ENCODE peak calls at places on chromosomes 1 and 21, in seven cellular contexts. I, H, S, C, E, W and O are unnamed samples. For H3K9me3, the result is how much of the 10 kb centered on the place peaks cover.

GRCh38 chr1:39149509-39149908 is 55.0 kb upstream of the MACF1 start:
- DNase-seq in W (no peak), C (no peak), H (no peak), E (no peak), I (no peak), S (no peak), O (no peak)

GRCh38 chr1:42806171-42806570 is 10.8 kb upstream of the ERMAP start:
- DNase-seq in I (no peak), E (no peak), H (no peak), C (peak), S (no peak), W (no peak), O (no peak)

GRCh38 chr1:27522860-27523665 is 33.1 kb upstream of the WASF2 start:
- DNase-seq in I (no peak), C (no peak), W (peak), H (peak), S (peak), E (no peak), O (no peak)

GRCh38 chr1:183685112-183685713 is 32.1 kb upstream of the APOBEC4 start:
- DNase-seq in C (peak), S (peak), H (no peak), E (no peak), I (no peak), W (no peak), O (peak)

GRCh38 chr1:147204080-147204479 is 21.1 kb downstream of the FMO5 start:
- DNase-seq in E (no peak), H (no peak), S (no peak), W (no peak), I (no peak), C (no peak), O (no peak)

GRCh38 chr1:8424539-8425116 is 106.7 kb downstream of the SLC45A1 start:
- DNase-seq in C (no peak), W (peak), I (peak), H (peak), E (no peak), S (peak), O (peak)

GRCh38 chr1:101043776-101044175 is 18.2 kb upstream of the DPH5 start:
- DNase-seq in H (no peak), C (peak), I (no peak), S (peak), W (no peak), E (no peak), O (no peak)

GRCh38 chr1:36885537-36886441 is 148.5 kb downstream of the GRIK3 start:
- DNase-seq in C (no peak), H (no peak), E (no peak), S (no peak), I (no peak), W (no peak), O (no peak)

GRCh38 chr1:177305040-177306018 is 134.6 kb downstream of the BRINP2 start:
- DNase-seq in E (no peak), C (no peak), I (no peak), H (no peak), W (no peak), S (no peak), O (no peak)

GRCh38 chr1:174217248-174217647 is 57.9 kb downstream of the RABGAP1L start:
- DNase-seq in S (no peak), H (no peak), W (no peak), E (no peak), I (no peak), C (peak), O (peak)

GRCh38 chr1:28078262-28078661 is 10.1 kb downstream of the EYA3 start:
- DNase-seq in W (no peak), C (no peak), H (no peak), E (no peak), I (no peak), S (no peak), O (no peak)

GRCh38 chr1:175208773-175209492 is 16.4 kb upstream of the KIAA0040 start:
- DNase-seq in E (no peak), W (no peak), S (no peak), H (no peak), C (no peak), I (no peak), O (no peak)

GRCh38 chr1:185894806-185895205 is 160.6 kb downstream of the HMCN1 start:
- DNase-seq in W (no peak), C (peak), I (no peak), E (no peak), H (no peak), S (peak), O (no peak)

GRCh38 chr1:56448937-56449336 is 130.4 kb downstream of the PLPP3 start:
- DNase-seq in E (no peak), H (peak), S (no peak), I (peak), C (no peak), W (no peak), O (peak)

GRCh38 chr1:105793541-105794146 is 1262.8 kb upstream of the PRMT6 start:
- DNase-seq in S (peak), I (no peak), C (no peak), E (no peak), W (no peak), H (no peak), O (peak)

GRCh38 chr1:227587968-227588367 is 24.6 kb downstream of the ZNF678 start:
- DNase-seq in S (no peak), E (no peak), H (no peak), I (no peak), W (no peak), C (no peak), O (no peak)

GRCh38 chr1:227583354-227583753 is 20.0 kb downstream of the ZNF678 start:
- DNase-seq in C (no peak), S (no peak), H (no peak), W (no peak), I (no peak), E (no peak), O (no peak)

GRCh38 chr1:227586733-227587132 is 23.4 kb downstream of the ZNF678 start:
- DNase-seq in S (no peak), E (no peak), C (no peak), H (no peak), W (no peak), I (no peak), O (no peak)
- H3K9me3 ChIP-seq in S (under half), E (under half), C (under half), H (under half), W (under half), I (under half), O (under half)

GRCh38 chr1:82517586-82517985 is 716.9 kb downstream of the ADGRL2 start:
- DNase-seq in C (peak), I (peak), H (peak), E (peak), S (peak), W (peak), O (no peak)

GRCh38 chr1:82510431-82510830 is 709.7 kb downstream of the ADGRL2 start:
- DNase-seq in I (no peak), W (no peak), S (no peak), E (no peak), H (no peak), C (no peak), O (no peak)

GRCh38 chr1:82515650-82516049 is 714.9 kb downstream of the ADGRL2 start:
- DNase-seq in S (no peak), W (no peak), E (no peak), I (no peak), H (no peak), C (no peak), O (no peak)
- H3K9me3 ChIP-seq in S (under half), W (under half), E (under half), I (under half), H (under half), C (under half), O (under half)

GRCh38 chr1:93467606-93468005 is 19.7 kb downstream of the FNBP1L start:
- DNase-seq in H (no peak), C (no peak), S (no peak), I (no peak), W (no peak), E (no peak), O (no peak)

GRCh38 chr1:93474291-93474690 is 26.4 kb downstream of the FNBP1L start:
- DNase-seq in E (no peak), I (no peak), S (no peak), H (no peak), C (no peak), W (no peak), O (no peak)

GRCh38 chr1:93468681-93469080 is 20.8 kb downstream of the FNBP1L start:
- DNase-seq in C (peak), H (no peak), S (no peak), W (no peak), I (no peak), E (no peak), O (no peak)

GRCh38 chr1:93471911-93472310 is 24.0 kb downstream of the FNBP1L start:
- DNase-seq in C (peak), I (no peak), W (no peak), E (no peak), S (peak), H (no peak), O (peak)

GRCh38 chr1:93471284-93471683 is 23.4 kb downstream of the FNBP1L start:
- DNase-seq in C (no peak), I (no peak), S (no peak), E (no peak), H (no peak), W (no peak), O (no peak)
- H3K9me3 ChIP-seq in C (under half), I (under half), S (under half), E (under half), H (under half), W (under half), O (under half)

GRCh38 chr1:247156787-247157232 is 15.0 kb downstream of the ZNF124 start:
- DNase-seq in C (no peak), E (no peak), S (no peak), H (no peak), I (no peak), W (no peak), O (no peak)
- H3K9me3 ChIP-seq in C (under half), E (half or more), S (under half), H (under half), I (under half), W (half or more), O (under half)

DNA sequence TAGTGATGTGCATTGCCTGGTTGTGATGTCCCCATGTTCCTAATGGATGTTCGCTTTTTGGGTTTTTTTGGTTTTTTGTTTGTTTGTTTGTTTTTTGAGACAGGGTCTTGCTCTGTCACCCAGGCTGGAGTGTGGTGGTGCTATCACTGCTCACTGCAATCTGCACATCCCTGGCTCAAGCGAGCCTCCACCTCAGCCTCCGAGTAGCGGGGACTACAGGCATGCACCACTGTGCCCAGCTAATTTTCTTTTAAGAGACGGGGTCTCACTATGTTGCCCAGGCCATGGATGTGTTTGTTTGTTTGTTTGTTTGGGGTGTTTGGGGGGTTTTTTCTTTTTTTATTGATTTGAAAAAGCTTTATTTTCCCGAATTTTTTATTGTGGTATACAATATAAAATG is 2.1 kb downstream of the COL6A2 start:
- DNase-seq in C (no peak), E (peak), S (no peak), W (no peak), I (peak), H (no peak), O (no peak)
- H3K9me3 ChIP-seq in C (under half), E (under half), S (under half), W (under half), I (under half), H (under half), O (under half)

GRCh38 chr1:15403962-15404580 is 5.6 kb upstream of the EFHD2 start:
- DNase-seq in W (no peak), S (no peak), I (no peak), E (no peak), C (no peak), H (no peak), O (peak)
- H3K9me3 ChIP-seq in W (under half), S (under half), I (under half), E (under half), C (under half), H (under half), O (under half)